ENCODE peak calls at places on chromosomes 16 and 17, in eight cellular contexts. Z is fibroblast of lung, Y is AG09319, F is AG04450, G is heart left ventricle, U is progenitor cell of endocrine pancreas, I is sigmoid colon, N is IMR-90. Q is an unnamed sample.

GRCh38 chr17:45341389-45342158 is 24.8 kb upstream of the MAP3K14 start:
- DNase-seq in U (peak; percentile 10), F (peak; percentile 63), I (peak; percentile 68), Z (peak; percentile 88), N (peak; percentile 85), Y (peak; percentile 85), G (peak; percentile 82), Q (peak; percentile 74)

GRCh38 chr17:38556234-38556633 is 49.5 kb downstream of the SRCIN1 start:
- DNase-seq in F (no peak), Z (no peak), G (no peak), I (no peak), U (no peak), N (no peak), Y (no peak), Q (no peak)

GRCh38 chr17:78121801-78122220 is 6.7 kb downstream of the TMC6 start:
- DNase-seq in I (no peak), N (no peak), Y (no peak), Z (no peak), G (no peak), U (no peak), F (no peak), Q (no peak)

GRCh38 chr17:57672971-57673370 is 72.1 kb downstream of the CCDC182 start:
- DNase-seq in G (no peak), Y (no peak), N (no peak), Z (no peak), F (no peak), I (no peak), U (no peak), Q (peak; percentile 43)

GRCh38 chr17:78922876-78923498 is 2.2 kb downstream of the TIMP2 start:
- DNase-seq in Z (no peak), Y (no peak), I (no peak), N (no peak), U (no peak), F (no peak), G (no peak), Q (no peak)

GRCh38 chr17:17877548-17878358 is 41.0 kb upstream of the SREBF1 start:
- DNase-seq in I (peak; percentile 96), G (peak; percentile 92), U (no peak), Z (peak; percentile 97), N (peak; percentile 90), F (peak; percentile 67), Y (peak; percentile 39), Q (no peak)

GRCh38 chr17:50060951-50061712 is 5.2 kb downstream of the ITGA3 start:
- DNase-seq in Y (no peak), N (peak; percentile 75), Z (peak; percentile 89), U (no peak), G (peak; percentile 95), F (no peak), I (peak; percentile 97), Q (no peak)

GRCh38 chr17:2862197-2862596 is 66.0 kb downstream of the RAP1GAP2 start:
- DNase-seq in Y (no peak), Z (no peak), F (no peak), U (no peak), I (no peak), N (no peak), G (no peak), Q (no peak)

GRCh38 chr16:10878328-10878643 is 1.3 kb downstream of the CIITA start:
- DNase-seq in Y (no peak), I (no peak), G (no peak), Z (no peak), U (no peak), N (no peak), F (no peak), Q (no peak)

GRCh38 chr16:73890524-73891500 is 405.8 kb upstream of the PSMD7 start:
- DNase-seq in I (peak; percentile 74), Z (peak; percentile 52), N (peak; percentile 4), U (no peak), Y (no peak), F (no peak), G (no peak), Q (no peak)

GRCh38 chr16:10992797-10993196 is 48.4 kb downstream of the CLEC16A start:
- DNase-seq in Z (peak; percentile 93), Y (no peak), I (no peak), N (peak; percentile 93), F (peak; percentile 75), U (no peak), G (no peak), Q (no peak)

GRCh38 chr17:66464921-66465320 is 162.5 kb downstream of the PRKCA start:
- DNase-seq in N (peak; percentile 63), Y (peak; percentile 59), U (no peak), Z (peak; percentile 54), I (no peak), G (no peak), F (no peak), Q (no peak)

GRCh38 chr17:45973099-45973838 is 25.8 kb upstream of the STH start:
- DNase-seq in N (no peak), Z (no peak), F (no peak), G (peak; percentile 63), Y (no peak), I (peak; percentile 85), U (no peak), Q (no peak)

GRCh38 chr17:2146132-2146871 is 91.4 kb downstream of the HIC1 start:
- DNase-seq in Z (no peak), Y (no peak), I (no peak), F (no peak), U (no peak), G (no peak), N (no peak), Q (no peak)

GRCh38 chr16:58730724-58731370 is 3.3 kb downstream of the GOT2 start:
- DNase-seq in N (no peak), I (no peak), U (no peak), Y (no peak), F (no peak), G (no peak), Z (no peak), Q (no peak)

GRCh38 chr17:27082775-27083154 is 211.1 kb upstream of the WSB1 start:
- DNase-seq in Z (no peak), Y (no peak), G (no peak), U (no peak), F (no peak), I (no peak), N (no peak), Q (no peak)

GRCh38 chr16:86099326-86099725 is 200.4 kb downstream of the IRF8 start:
- DNase-seq in Y (no peak), G (no peak), F (no peak), Z (no peak), I (peak; percentile 27), N (no peak), U (no peak), Q (no peak)

DNA sequence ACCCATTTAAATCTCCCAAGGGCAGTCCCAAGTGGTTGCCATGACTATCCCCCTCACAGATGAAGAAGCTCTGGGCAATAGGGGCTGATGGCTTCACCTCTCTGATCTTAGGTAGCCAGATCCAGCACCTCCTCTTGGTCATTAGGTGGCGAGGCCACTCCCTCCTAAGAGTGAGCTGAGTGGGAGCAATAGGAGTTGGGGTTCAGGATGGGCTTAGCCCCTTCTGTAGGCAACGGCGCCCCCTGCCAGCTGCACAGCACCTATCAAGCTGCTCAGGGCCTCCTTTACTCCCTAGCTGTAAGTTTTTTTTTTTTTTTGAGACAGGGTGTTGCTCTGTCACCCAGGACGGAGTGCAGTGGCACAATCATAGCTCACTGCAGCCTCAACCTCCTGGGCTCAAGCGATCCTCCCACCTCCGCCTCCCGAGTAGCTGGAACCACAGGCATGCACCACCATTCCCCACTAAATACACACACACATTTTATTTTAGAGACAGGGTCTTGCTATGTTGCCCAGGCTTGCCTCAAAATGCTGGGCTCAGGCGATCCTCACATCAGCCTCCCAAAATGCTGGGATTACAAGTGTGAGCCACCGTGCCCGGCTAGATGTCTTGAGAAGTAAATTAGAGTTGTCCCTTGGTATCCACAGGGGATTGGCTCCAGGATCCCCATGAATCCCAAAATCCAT is 3.5 kb upstream of the RRAD start:
- DNase-seq in U (no peak), I (no peak), Y (no peak), Z (peak; percentile 38), N (peak; percentile 35), F (no peak), G (no peak), Q (no peak)
- TF ChIP-seq CTCF in U (peak; percentile 30), I (peak; percentile 48), Y (peak; percentile 46), Z (peak; percentile 58), N (peak; percentile 51), F (peak; percentile 52), G (peak; percentile 25), Q (peak; percentile 53)

DNA sequence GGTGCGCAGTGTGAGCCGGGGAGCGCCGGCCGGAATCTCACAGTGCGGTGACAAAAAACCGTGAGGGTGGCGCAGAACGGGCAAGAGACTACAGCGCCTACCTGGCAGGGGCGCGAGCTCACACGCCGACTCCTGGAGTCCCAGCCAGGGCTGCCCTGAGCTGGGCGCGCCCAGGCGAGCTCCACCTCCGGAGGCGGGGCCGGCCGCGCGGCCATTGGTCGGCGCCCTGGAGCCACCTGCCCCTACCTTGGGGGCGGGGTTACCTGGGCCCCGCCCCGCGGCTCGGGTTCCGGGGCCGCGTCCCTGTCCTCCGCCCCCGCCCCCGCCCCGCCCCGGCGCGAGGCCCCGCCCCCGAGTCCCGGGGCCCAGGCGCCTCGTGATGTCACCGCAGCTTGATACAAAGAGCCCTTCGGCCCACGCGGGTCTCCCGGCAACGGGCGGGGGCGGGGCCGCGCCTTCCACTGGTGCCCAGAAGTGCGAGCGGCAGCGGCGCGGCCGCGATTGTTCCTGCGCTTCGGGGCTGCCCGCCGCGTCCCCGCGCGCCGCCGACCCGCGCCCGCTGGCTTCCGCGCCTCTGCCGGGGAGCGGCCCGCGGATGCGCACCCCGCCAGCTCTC is 96.3 kb downstream of the RAB11FIP4 start:
- DNase-seq in F (no peak), Y (no peak), G (peak; percentile 81), I (peak; percentile 84), Z (no peak), N (peak; percentile 16), U (peak; percentile 95), Q (peak; percentile 89)
- TF ChIP-seq CTCF in F (no peak), Y (no peak), G (no peak), I (no peak), Z (no peak), N (no peak), U (no peak), Q (no peak)

GRCh38 chr17:40616592-40616991 is 31.0 kb downstream of the SMARCE1 start:
- DNase-seq in F (no peak), G (no peak), U (no peak), Y (no peak), N (no peak), I (no peak), Z (no peak), Q (no peak)
- TF ChIP-seq CTCF in F (no peak), G (no peak), U (no peak), Y (no peak), N (no peak), I (no peak), Z (no peak), Q (no peak)

GRCh38 chr16:19095699-19096098 is 18.1 kb upstream of the ITPRIPL2 start:
- DNase-seq in G (no peak), Z (no peak), U (no peak), F (no peak), N (no peak), Y (no peak), I (no peak), Q (no peak)

GRCh38 chr16:19092653-19093410 is 20.9 kb upstream of the ITPRIPL2 start:
- DNase-seq in I (no peak), Y (no peak), Z (no peak), N (no peak), G (no peak), U (no peak), F (no peak), Q (no peak)

GRCh38 chr16:19098173-19098572 is 15.6 kb upstream of the ITPRIPL2 start:
- DNase-seq in N (no peak), Y (no peak), U (no peak), G (no peak), Z (no peak), I (no peak), F (no peak), Q (no peak)

GRCh38 chr16:19093631-19094541 is 19.9 kb upstream of the ITPRIPL2 start:
- DNase-seq in Z (no peak), Y (no peak), I (no peak), F (no peak), G (no peak), U (no peak), N (no peak), Q (no peak)

GRCh38 chr16:19094542-19095365 is 19.0 kb upstream of the ITPRIPL2 start:
- DNase-seq in F (no peak), I (no peak), Y (no peak), U (no peak), G (no peak), N (no peak), Z (peak; percentile 28), Q (no peak)
- TF ChIP-seq CTCF in F (peak; percentile 4), I (no peak), Y (no peak), U (no peak), G (no peak), N (no peak), Z (peak; percentile 10), Q (peak; percentile 20)